ENCODE peak calls at places on chromosomes 5 and 9, in four cellular contexts. P is activated T-helper 1 cell treated with Interleukin-2 at 50 U/mL for 16 hours; O is left ventricle myocardium inferior; L is CD8-positive, alpha-beta T cell. A is an unnamed sample.
A peak's percentile ranks its signal among the peaks of the same experiment; 100 is the strongest.

GRCh38 chr5:171450423-171451246 is 31.2 kb downstream of the FGF18 start:
- DNase-seq in P (no peak), O (peak; percentile 45), L (no peak), A (peak; percentile 70)

GRCh38 chr9:33159058-33159759 is 7.9 kb downstream of the B4GALT1 start:
- DNase-seq in P (no peak), O (peak; percentile 83), L (peak; percentile 79), A (no peak)

GRCh38 chr5:62577488-62577887 is 1.1 kb upstream of the LRRC70 start:
- DNase-seq in P (no peak), O (no peak), L (no peak), A (no peak)

GRCh38 chr9:110601098-110601497 is 21.6 kb upstream of the SVEP1 start:
- DNase-seq in P (no peak), O (no peak), L (no peak), A (peak; percentile 54)

GRCh38 chr5:35777358-35778087 is 79.2 kb upstream of the IL7R start:
- DNase-seq in P (peak; percentile 44), O (no peak), L (peak; percentile 72), A (peak; percentile 98)

GRCh38 chr5:6419340-6419852 is 29.3 kb upstream of the UBE2QL1 start:
- DNase-seq in P (no peak), O (no peak), L (no peak), A (no peak)

GRCh38 chr5:126464959-126465358 is 41.8 kb downstream of the GRAMD2B start:
- DNase-seq in P (no peak), O (no peak), L (no peak), A (no peak)

GRCh38 chr9:91896513-91897121 is 53.4 kb downstream of the ROR2 start:
- DNase-seq in P (no peak), O (peak; percentile 27), L (no peak), A (no peak)

GRCh38 chr5:179223528-179223927 is 121.7 kb downstream of the ADAMTS2 start:
- DNase-seq in P (no peak), O (no peak), L (no peak), A (no peak)

GRCh38 chr9:115498338-115498737 is 380.4 kb upstream of the TNC start:
- DNase-seq in P (no peak), O (no peak), L (no peak), A (no peak)

GRCh38 chr5:96942911-96943310 is 7.0 kb downstream of the LNPEP start:
- DNase-seq in P (no peak), O (no peak), L (no peak), A (no peak)

GRCh38 chr5:83590966-83591365 is 119.4 kb downstream of the VCAN start:
- DNase-seq in P (no peak), O (no peak), L (no peak), A (no peak)

A was measured in GM23338.